ENCODE peak calls at places on chromosomes 3 and 15, in four cellular contexts. H is T-helper 2 cell, J is kidney, D is breast epithelium. N is an unnamed sample.

GRCh38 chr3:19190136-19190535 is 41.8 kb downstream of the KCNH8 start:
- DNase-seq in J (no peak), H (no peak), D (no peak), N (no peak)

GRCh38 chr3:191775451-191776233 is 314.7 kb downstream of the PYDC2 start:
- DNase-seq in D (no peak), H (no peak), J (no peak), N (no peak)

GRCh38 chr3:78765671-78766485 is 1001.9 kb downstream of the ROBO1 start:
- DNase-seq in H (no peak), J (no peak), D (no peak), N (no peak)

GRCh38 chr3:39141211-39141995 is 12.0 kb downstream of the CSRNP1 start:
- DNase-seq in H (no peak), J (peak), D (peak), N (no peak)

GRCh38 chr3:186826316-186826977 is 16.1 kb upstream of the ADIPOQ start:
- DNase-seq in H (no peak), D (no peak), J (no peak), N (no peak)

GRCh38 chr3:12370758-12371157 is 81.9 kb downstream of the PPARG start:
- DNase-seq in D (no peak), H (no peak), J (no peak), N (no peak)

GRCh38 chr3:195511136-195511535 is 32.0 kb downstream of the PPP1R2 start:
- DNase-seq in D (no peak), H (no peak), J (no peak), N (no peak)

GRCh38 chr15:74821091-74821789 is 5.2 kb upstream of the CPLX3 start:
- DNase-seq in D (no peak), H (no peak), J (no peak), N (no peak)

GRCh38 chr3:146953523-146954125 is 348.5 kb upstream of the PLSCR5 start:
- DNase-seq in J (no peak), H (no peak), D (no peak), N (no peak)

GRCh38 chr15:43212299-43212698 is 8.5 kb downstream of the EPB42 start:
- DNase-seq in H (no peak), D (no peak), J (no peak), N (no peak)

GRCh38 chr3:135739755-135740154 is 225.8 kb upstream of the PPP2R3A start:
- DNase-seq in H (no peak), J (no peak), D (no peak), N (no peak)

GRCh38 chr15:35907507-35907906 is 361.5 kb upstream of the DPH6 start:
- DNase-seq in D (no peak), H (no peak), J (no peak), N (no peak)

GRCh38 chr3:170967126-170967525 is 58.7 kb upstream of the EIF5A2 start:
- DNase-seq in J (no peak), D (no peak), H (no peak), N (no peak)

GRCh38 chr15:60006203-60006782 is 2.2 kb downstream of the FOXB1 start:
- DNase-seq in J (peak), D (no peak), H (peak), N (peak)

GRCh38 chr3:20682573-20682972 is 496.6 kb upstream of the SGO1 start:
- DNase-seq in H (no peak), J (no peak), D (no peak), N (no peak)

GRCh38 chr3:115657168-115657567 is 33.9 kb downstream of the GAP43 start:
- DNase-seq in H (no peak), J (no peak), D (no peak), N (no peak)

GRCh38 chr3:36606871-36607765 is 157.2 kb downstream of the DCLK3 start:
- DNase-seq in D (no peak), J (no peak), H (no peak), N (no peak)

GRCh38 chr3:49135499-49135898 is 2.6 kb upstream of the LAMB2 start:
- DNase-seq in D (no peak), H (no peak), J (no peak), N (no peak)

GRCh38 chr3:10206166-10206511 is 41.4 kb downstream of the IRAK2 start:
- DNase-seq in D (no peak), J (no peak), H (no peak), N (no peak)

GRCh38 chr3:111998661-111999641 is at the start of gene TAGLN3:
- DNase-seq in D (no peak), J (peak), H (no peak), N (no peak)

GRCh38 chr3:98536456-98537017 is 4.8 kb downstream of the GPR15 start:
- DNase-seq in D (no peak), H (no peak), J (no peak), N (no peak)

GRCh38 chr3:106635271-106635670 is 742.0 kb upstream of the CCDC54 start:
- DNase-seq in H (no peak), D (no peak), J (no peak), N (no peak)

GRCh38 chr15:62060116-62060895 is at the start of gene VPS13C:
- DNase-seq in J (peak), D (peak), H (peak), N (peak)

GRCh38 chr3:52831500-52832301 is 1.2 kb upstream of the ITIH4 start:
- DNase-seq in H (no peak), J (no peak), D (peak), N (no peak)

GRCh38 chr3:20108869-20109268 is 68.6 kb downstream of the KAT2B start:
- DNase-seq in D (no peak), J (no peak), H (no peak), N (no peak)

GRCh38 chr3:123733341-123733740 is 148.5 kb upstream of the HACD2 start:
- DNase-seq in H (no peak), D (no peak), J (no peak), N (no peak)

GRCh38 chr3:170012683-170013400 is 25.0 kb upstream of the GPR160 start:
- DNase-seq in H (no peak), D (no peak), J (no peak), N (no peak)

GRCh38 chr3:129353589-129353941 is 74.9 kb downstream of the EFCAB12 start:
- DNase-seq in H (no peak), D (no peak), J (no peak), N (no peak)

GRCh38 chr15:71084264-71084663 is 31.0 kb upstream of the THSD4 start:
- DNase-seq in D (no peak), J (no peak), H (no peak), N (no peak)

GRCh38 chr3:189338366-189338765 is 166.6 kb downstream of the TPRG1 start:
- DNase-seq in J (no peak), D (no peak), H (no peak), N (no peak)

GRCh38 chr3:4476507-4476906 is 9.4 kb upstream of the SUMF1 start:
- DNase-seq in J (no peak), D (no peak), H (no peak), N (no peak)

GRCh38 chr15:78969687-78970349 is 25.0 kb upstream of the CTSH start:
- DNase-seq in H (no peak), D (no peak), J (no peak), N (no peak)

GRCh38 chr3:43580181-43580580 is 41.6 kb downstream of the ANO10 start:
- DNase-seq in H (no peak), D (no peak), J (no peak), N (no peak)

GRCh38 chr3:149015383-149015782 is 24.0 kb downstream of the GYG1 start:
- DNase-seq in D (no peak), J (no peak), H (no peak), N (no peak)

GRCh38 chr15:59835801-59836200 is 146.7 kb upstream of the BNIP2 start:
- DNase-seq in H (no peak), D (no peak), J (no peak), N (no peak)

N was measured in T-cell.